ENCODE peak calls at places on chromosomes 5 and 9, in five cellular contexts. I is lower lobe of right lung, S is NCI-H1092 treated with DMSO at 0.1 percent for 48 hours, U is GM23248, O is psoas muscle. F is an unnamed sample.

GRCh38 chr9:115864581-115864980 is 289.0 kb upstream of the PAPPA start:
- DNase-seq in I (no peak), S (no peak), U (no peak), O (no peak), F (no peak)

GRCh38 chr9:129027685-129028191 is 393 bp downstream of the SH3GLB2 start:
- DNase-seq in I (peak), S (peak), U (no peak), O (no peak), F (no peak)

GRCh38 chr9:105318729-105319513 is 74.5 kb downstream of the SLC44A1 start:
- DNase-seq in I (no peak), S (no peak), U (no peak), O (no peak), F (no peak)

GRCh38 chr9:1005043-1005667 is 28.7 kb downstream of the DMRT3 start:
- DNase-seq in I (no peak), S (peak), U (peak), O (no peak), F (peak)

GRCh38 chr5:106522296-106522695 is 1148.4 kb downstream of the EFNA5 start:
- DNase-seq in I (no peak), S (no peak), U (no peak), O (no peak), F (no peak)

GRCh38 chr9:7408845-7409244 is 390.7 kb downstream of the DMAC1 start:
- DNase-seq in I (no peak), S (no peak), U (no peak), O (no peak), F (no peak)

GRCh38 chr5:178310130-178310865 is 77.7 kb upstream of the PHYKPL start:
- DNase-seq in I (peak), S (no peak), U (no peak), O (peak), F (no peak)

GRCh38 chr9:20242767-20243166 is 379.5 kb downstream of the MLLT3 start:
- DNase-seq in I (no peak), S (no peak), U (no peak), O (no peak), F (no peak)

GRCh38 chr5:14149672-14150053 is 6.5 kb downstream of the TRIO start:
- DNase-seq in I (no peak), S (no peak), U (no peak), O (no peak), F (no peak)

GRCh38 chr5:83583859-83584258 is 112.3 kb downstream of the VCAN start:
- DNase-seq in I (no peak), S (no peak), U (peak), O (no peak), F (peak)

GRCh38 chr5:149464796-149465489 is 85.9 kb upstream of the IL17B start:
- DNase-seq in I (no peak), S (no peak), U (peak), O (peak), F (no peak)

GRCh38 chr5:100853582-100853981 is 49.5 kb downstream of the ST8SIA4 start:
- DNase-seq in I (no peak), S (no peak), U (no peak), O (no peak), F (no peak)